ENCODE peak calls at places on chromosomes 12 and 14, in seven cellular contexts. G is A673; O is naive thymus-derived CD8-positive, alpha-beta T cell; J is EH; C is CD8-positive, alpha-beta memory T cell; V is choroid plexus epithelial cell; H is A549. Y is an unnamed sample.

GRCh38 chr14:49893309-49894213 is 679 bp downstream of the ARF6 start:
- DNase-seq in G (no peak), O (no peak), J (peak), C (peak), V (peak), H (peak), Y (no peak)

GRCh38 chr12:75207338-75208083 is 2.1 kb downstream of the KCNC2 start:
- DNase-seq in G (no peak), O (no peak), J (no peak), C (no peak), V (no peak), H (no peak), Y (no peak)

GRCh38 chr12:89225808-89226368 is 126.4 kb downstream of the DUSP6 start:
- DNase-seq in G (peak), O (no peak), J (peak), C (no peak), V (peak), H (no peak), Y (no peak)

GRCh38 chr14:63248211-63248610 is 44.0 kb downstream of the RHOJ start:
- DNase-seq in G (no peak), O (no peak), J (peak), C (no peak), V (peak), H (no peak), Y (no peak)

GRCh38 chr12:87054225-87054624 is 798.0 kb upstream of the MGAT4C start:
- DNase-seq in G (no peak), O (no peak), J (no peak), C (no peak), V (peak), H (no peak), Y (no peak)

GRCh38 chr12:14408208-14408607 is 42.7 kb downstream of the ATF7IP start:
- DNase-seq in G (peak), O (no peak), J (peak), C (no peak), V (peak), H (no peak), Y (no peak)

GRCh38 chr12:6334940-6335450 is 6.9 kb downstream of the TNFRSF1A start:
- DNase-seq in G (no peak), O (no peak), J (no peak), C (no peak), V (peak), H (no peak), Y (no peak)

GRCh38 chr14:49769171-49769570 is 1.2 kb downstream of the KLHDC2 start:
- DNase-seq in G (no peak), O (no peak), J (peak), C (no peak), V (peak), H (no peak), Y (no peak)

GRCh38 chr12:117359029-117359845 is 2.2 kb downstream of the NOS1 start:
- DNase-seq in G (no peak), O (no peak), J (no peak), C (no peak), V (no peak), H (no peak), Y (no peak)

GRCh38 chr12:29287622-29288021 is 93.3 kb downstream of the ERGIC2 start:
- DNase-seq in G (no peak), O (no peak), J (no peak), C (no peak), V (no peak), H (no peak), Y (no peak)

GRCh38 chr12:132445884-132446471 is 44.0 kb upstream of the FBRSL1 start:
- DNase-seq in G (peak), O (peak), J (no peak), C (peak), V (peak), H (peak), Y (no peak)

GRCh38 chr14:92744198-92744597 is 4.2 kb downstream of the LGMN start:
- DNase-seq in G (no peak), O (no peak), J (no peak), C (no peak), V (no peak), H (no peak), Y (no peak)

GRCh38 chr12:113348849-113349536 is 9.4 kb upstream of the PLBD2 start:
- DNase-seq in G (no peak), O (no peak), J (no peak), C (no peak), V (no peak), H (no peak), Y (no peak)

GRCh38 chr12:125188912-125189881 is 124.0 kb downstream of the AACS start:
- DNase-seq in G (no peak), O (no peak), J (no peak), C (no peak), V (no peak), H (no peak), Y (no peak)

GRCh38 chr14:93402951-93403350 is 27.8 kb upstream of the UNC79 start:
- DNase-seq in G (no peak), O (no peak), J (no peak), C (no peak), V (no peak), H (no peak), Y (no peak)

GRCh38 chr12:125092108-125092871 is 27.1 kb downstream of the AACS start:
- DNase-seq in G (no peak), O (no peak), J (no peak), C (no peak), V (peak), H (no peak), Y (no peak)

GRCh38 chr12:122867701-122868461 is 28.0 kb downstream of the VPS37B start:
- DNase-seq in G (no peak), O (no peak), J (no peak), C (no peak), V (no peak), H (peak), Y (no peak)

GRCh38 chr14:31934767-31935266 is 142.3 kb upstream of the ARHGAP5 start:
- DNase-seq in G (peak), O (no peak), J (peak), C (no peak), V (peak), H (peak), Y (peak)

GRCh38 chr12:65935906-65936528 is 111.7 kb downstream of the HMGA2 start:
- DNase-seq in G (peak), O (no peak), J (peak), C (no peak), V (no peak), H (no peak), Y (peak)

GRCh38 chr12:51836012-51836832 is 12.3 kb downstream of the FIGNL2 start:
- DNase-seq in G (no peak), O (no peak), J (peak), C (no peak), V (no peak), H (no peak), Y (no peak)

GRCh38 chr14:95290769-95291440 is 28.8 kb downstream of the CLMN start:
- DNase-seq in G (peak), O (no peak), J (no peak), C (no peak), V (no peak), H (no peak), Y (no peak)

GRCh38 chr12:13289644-13290285 is 93.2 kb downstream of the EMP1 start:
- DNase-seq in G (no peak), O (no peak), J (no peak), C (no peak), V (no peak), H (no peak), Y (no peak)

GRCh38 chr14:19799880-19800279 is 3.7 kb upstream of the OR4N2 start:
- DNase-seq in G (no peak), O (no peak), J (no peak), C (no peak), V (no peak), H (no peak), Y (no peak)

GRCh38 chr12:120376890-120377572 is 8.1 kb upstream of the MSI1 start:
- DNase-seq in G (no peak), O (no peak), J (no peak), C (no peak), V (no peak), H (no peak), Y (no peak)

GRCh38 chr12:27530157-27530922 is 6.3 kb downstream of the PPFIBP1 start:
- DNase-seq in G (peak), O (no peak), J (no peak), C (no peak), V (peak), H (no peak), Y (no peak)

GRCh38 chr12:6605425-6606330 is 1.5 kb downstream of the CHD4 start:
- DNase-seq in G (peak), O (peak), J (peak), C (peak), V (peak), H (peak), Y (no peak)

GRCh38 chr14:77040309-77040994 is 11.9 kb upstream of the IRF2BPL start:
- DNase-seq in G (peak), O (peak), J (peak), C (peak), V (peak), H (peak), Y (peak)

GRCh38 chr12:19200261-19200660 is 70.7 kb downstream of the PLEKHA5 start:
- DNase-seq in G (no peak), O (no peak), J (peak), C (no peak), V (no peak), H (no peak), Y (no peak)

GRCh38 chr14:100374891-100375272 is 51.7 kb downstream of the SLC25A47 start:
- DNase-seq in G (no peak), O (no peak), J (no peak), C (no peak), V (peak), H (no peak), Y (no peak)

GRCh38 chr12:116498471-116498870 is 60.7 kb upstream of the MAP1LC3B2 start:
- DNase-seq in G (peak), O (no peak), J (peak), C (no peak), V (no peak), H (no peak), Y (peak)

GRCh38 chr14:83419420-83419819 is 1885.8 kb upstream of the SEL1L start:
- DNase-seq in G (no peak), O (no peak), J (no peak), C (no peak), V (no peak), H (no peak), Y (no peak)

GRCh38 chr12:123223241-123223668 is 9.7 kb downstream of the MPHOSPH9 start:
- DNase-seq in G (no peak), O (peak), J (no peak), C (peak), V (no peak), H (no peak), Y (no peak)

GRCh38 chr12:25645421-25645820 is 92.3 kb upstream of the LMNTD1 start:
- DNase-seq in G (no peak), O (no peak), J (no peak), C (no peak), V (no peak), H (no peak), Y (no peak)

GRCh38 chr12:100141666-100141997 is 1.0 kb downstream of the BLTP3B start:
- DNase-seq in G (peak), O (no peak), J (peak), C (no peak), V (peak), H (no peak), Y (no peak)

GRCh38 chr14:98937712-98938505 is 334.1 kb downstream of the BCL11B start:
- DNase-seq in G (no peak), O (no peak), J (no peak), C (no peak), V (no peak), H (no peak), Y (no peak)

GRCh38 chr12:31866523-31866922 is 92.7 kb upstream of the RESF1 start:
- DNase-seq in G (no peak), O (no peak), J (no peak), C (no peak), V (no peak), H (no peak), Y (no peak)

GRCh38 chr12:7259060-7259459 is 44.8 kb upstream of the ACSM4 start:
- DNase-seq in G (no peak), O (no peak), J (no peak), C (no peak), V (no peak), H (no peak), Y (no peak)

GRCh38 chr12:78441737-78442453 is 422.7 kb upstream of the SYT1 start:
- DNase-seq in G (no peak), O (no peak), J (no peak), C (no peak), V (no peak), H (no peak), Y (no peak)

Y was measured in COLO829.